ENCODE peak calls at places on chromosomes 11 and 22, in seven cellular contexts. Z is keratinocyte; T is PC-3; C is CD4-positive, alpha-beta T cell; B is A549; Q is RWPE2; N is adipocyte. A is an unnamed sample. For H3K9me3, the result is how much of the 10 kb centered on the place peaks cover.

GRCh38 chr22:36540867-36541642 is 12.1 kb upstream of the EIF3D start:
- DNase-seq in Z (no peak), B (no peak), C (no peak), T (peak), N (no peak), Q (no peak), A (no peak)

GRCh38 chr11:57335343-57336110 is at the start of gene SSRP1:
- DNase-seq in N (peak), Q (peak), Z (no peak), T (peak), C (peak), B (peak), A (peak)

GRCh38 chr11:108486828-108487227 is 11.4 kb downstream of the POGLUT3 start:
- DNase-seq in N (no peak), Z (no peak), B (no peak), Q (no peak), T (no peak), C (no peak), A (no peak)

GRCh38 chr11:108825381-108825780 is 160.5 kb downstream of the DDX10 start:
- DNase-seq in Q (no peak), N (no peak), B (no peak), Z (peak), T (peak), C (no peak), A (no peak)

GRCh38 chr11:34161812-34162506 is 56.5 kb downstream of the NAT10 start:
- DNase-seq in C (peak), Q (no peak), T (peak), Z (no peak), B (no peak), N (no peak), A (no peak)

GRCh38 chr11:22778642-22779041 is 51.0 kb downstream of the SVIP start:
- DNase-seq in C (no peak), B (peak), T (no peak), Z (no peak), Q (no peak), N (no peak), A (no peak)

GRCh38 chr11:63961608-63962412 is 12.6 kb upstream of the COX8A start:
- DNase-seq in N (peak), T (no peak), C (no peak), B (peak), Z (peak), Q (peak), A (peak)

GRCh38 chr22:42397332-42398246 is 34.6 kb downstream of the NFAM1 start:
- DNase-seq in Z (no peak), C (no peak), N (no peak), B (no peak), Q (peak), T (no peak), A (no peak)

GRCh38 chr11:2586793-2587131 is 113.0 kb downstream of the KCNQ1OT1 start:
- DNase-seq in Q (peak), B (no peak), N (no peak), C (no peak), Z (no peak), T (no peak), A (no peak)

GRCh38 chr11:106723071-106723470 is 295.2 kb downstream of the GUCY1A2 start:
- DNase-seq in Z (no peak), C (no peak), Q (no peak), N (no peak), B (no peak), T (no peak), A (no peak)

GRCh38 chr11:68150029-68150428 is 28.8 kb upstream of the CHKA start:
- DNase-seq in C (no peak), Z (peak), N (no peak), B (no peak), T (peak), Q (no peak), A (no peak)

GRCh38 chr11:134069426-134069921 is 602 bp downstream of the JAM3 start:
- DNase-seq in T (no peak), Q (no peak), Z (no peak), N (peak), B (no peak), C (no peak), A (peak)

GRCh38 chr11:57312511-57313021 is 12.2 kb downstream of the TNKS1BP1 start:
- DNase-seq in B (no peak), T (peak), Z (no peak), C (no peak), Q (no peak), N (no peak), A (no peak)

GRCh38 chr11:12606597-12606996 is 67.6 kb upstream of the TEAD1 start:
- DNase-seq in N (peak), T (peak), B (no peak), C (no peak), Q (no peak), Z (no peak), A (no peak)

GRCh38 chr11:86814775-86815174 is 14.4 kb downstream of the PRSS23 start:
- DNase-seq in T (peak), Z (no peak), C (no peak), B (no peak), Q (no peak), N (no peak), A (no peak)

GRCh38 chr22:24744638-24745037 is 29.9 kb downstream of the PIWIL3 start:
- DNase-seq in T (no peak), Z (no peak), N (peak), B (no peak), C (no peak), Q (no peak), A (no peak)

GRCh38 chr11:76226626-76227025 is 20.3 kb upstream of the WNT11 start:
- DNase-seq in C (no peak), Q (no peak), N (no peak), B (no peak), Z (no peak), T (no peak), A (no peak)

GRCh38 chr11:335779-336665 is 15.4 kb upstream of the IFITM3 start:
- DNase-seq in C (no peak), B (no peak), Z (no peak), T (no peak), N (no peak), Q (no peak), A (no peak)

GRCh38 chr11:14764899-14765527 is 121.4 kb downstream of the PDE3B start:
- DNase-seq in B (no peak), T (peak), N (peak), C (no peak), Q (no peak), Z (no peak), A (no peak)

GRCh38 chr11:46237248-46238077 is 40.0 kb upstream of the CREB3L1 start:
- DNase-seq in Q (peak), N (peak), C (peak), Z (peak), B (peak), T (peak), A (peak)

GRCh38 chr22:17176715-17177114 is 17.6 kb upstream of the HDHD5 start:
- DNase-seq in C (no peak), Q (no peak), B (no peak), T (no peak), Z (no peak), N (no peak), A (no peak)

GRCh38 chr11:36602143-36602542 is 4.1 kb upstream of the RAG2 start:
- DNase-seq in Z (no peak), C (no peak), B (no peak), Q (no peak), N (no peak), T (no peak), A (no peak)

GRCh38 chr11:18192988-18193387 is 20.4 kb downstream of the MRGPRX4 start:
- DNase-seq in Z (no peak), N (no peak), Q (no peak), B (no peak), T (peak), C (no peak), A (no peak)

GRCh38 chr11:71507102-71507501 is 20.0 kb upstream of the KRTAP5-7 start:
- DNase-seq in N (no peak), Z (no peak), B (no peak), C (no peak), Q (no peak), T (no peak), A (no peak)

GRCh38 chr11:119742263-119742861 is 13.4 kb upstream of the NECTIN1 start:
- DNase-seq in C (no peak), Q (peak), B (no peak), T (no peak), Z (no peak), N (peak), A (peak)

GRCh38 chr11:46628961-46629360 is 11.6 kb downstream of the ATG13 start:
- DNase-seq in Q (no peak), C (no peak), N (no peak), Z (no peak), B (no peak), T (no peak), A (no peak)

GRCh38 chr22:48553119-48553518 is 1274.6 kb downstream of the BRD1 start:
- DNase-seq in Q (no peak), N (no peak), Z (no peak), C (no peak), B (no peak), T (no peak), A (no peak)
- H3K9me3 ChIP-seq in Q (under half), N (under half), Z (under half), C (under half), B (under half), T (under half), A (under half)

GRCh38 chr11:91960770-91961169 is 263.8 kb upstream of the FAT3 start:
- DNase-seq in T (no peak), Z (no peak), Q (no peak), B (no peak), N (no peak), C (no peak), A (no peak)
- H3K9me3 ChIP-seq in T (under half), Z (under half), Q (under half), B (under half), N (under half), C (under half), A (under half)

GRCh38 chr22:49179886-49180682 is 647.6 kb downstream of the BRD1 start:
- DNase-seq in C (no peak), N (no peak), Z (no peak), Q (no peak), T (no peak), B (no peak), A (no peak)

GRCh38 chr22:49178246-49179005 is 649.2 kb downstream of the BRD1 start:
- DNase-seq in Q (no peak), C (no peak), N (no peak), Z (no peak), B (no peak), T (no peak), A (no peak)

GRCh38 chr22:49177666-49178065 is 650.0 kb downstream of the BRD1 start:
- DNase-seq in T (no peak), B (no peak), Q (no peak), N (no peak), C (no peak), Z (no peak), A (no peak)

GRCh38 chr22:49180683-49181024 is 647.0 kb downstream of the BRD1 start:
- DNase-seq in B (no peak), Q (no peak), N (no peak), Z (no peak), T (no peak), C (no peak), A (no peak)

DNA sequence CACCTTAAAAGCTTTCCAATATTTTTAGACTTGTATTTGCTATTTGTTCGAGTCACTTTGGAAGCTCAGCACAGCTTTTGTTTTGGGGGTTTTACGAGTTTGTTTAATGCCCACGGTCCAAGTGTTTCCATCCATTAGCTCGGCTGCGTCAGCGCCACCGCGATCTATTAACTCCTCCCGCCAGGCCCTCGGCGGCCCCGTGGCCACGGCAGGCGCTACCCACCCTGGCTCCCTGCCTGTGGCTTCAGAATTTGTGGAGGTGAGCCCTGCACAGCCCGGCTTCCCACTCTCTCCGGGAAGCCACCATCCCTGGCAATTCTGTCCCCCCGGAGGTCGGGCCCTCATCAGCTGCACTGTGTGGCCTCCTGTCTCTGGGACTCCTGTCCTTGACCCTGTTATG is 648.5 kb downstream of the BRD1 start:
- DNase-seq in Q (no peak), Z (no peak), C (no peak), B (no peak), T (no peak), N (no peak), A (no peak)
- H3K9me3 ChIP-seq in Q (under half), Z (under half), C (under half), B (under half), T (under half), N (under half), A (under half)

GRCh38 chr11:74084796-74085541 is 76.1 kb upstream of the UCP3 start:
- DNase-seq in Q (no peak), T (peak), C (no peak), N (peak), Z (no peak), B (no peak), A (no peak)

GRCh38 chr11:74090701-74091100 is 80.1 kb downstream of the C2CD3 start:
- DNase-seq in Z (no peak), C (no peak), B (peak), N (no peak), T (peak), Q (no peak), A (no peak)

GRCh38 chr11:74086242-74086884 is 77.5 kb upstream of the UCP3 start:
- DNase-seq in Z (no peak), T (no peak), C (no peak), N (no peak), Q (no peak), B (no peak), A (no peak)

GRCh38 chr11:74081428-74081827 is 72.5 kb upstream of the UCP3 start:
- DNase-seq in Z (no peak), C (no peak), N (no peak), B (no peak), T (no peak), Q (no peak), A (no peak)

GRCh38 chr11:74085542-74085892 is 76.6 kb upstream of the UCP3 start:
- DNase-seq in T (peak), Q (no peak), N (no peak), Z (no peak), C (no peak), B (no peak), A (no peak)
- H3K9me3 ChIP-seq in T (under half), Q (under half), N (under half), Z (under half), C (under half), B (under half), A (under half)

DNA sequence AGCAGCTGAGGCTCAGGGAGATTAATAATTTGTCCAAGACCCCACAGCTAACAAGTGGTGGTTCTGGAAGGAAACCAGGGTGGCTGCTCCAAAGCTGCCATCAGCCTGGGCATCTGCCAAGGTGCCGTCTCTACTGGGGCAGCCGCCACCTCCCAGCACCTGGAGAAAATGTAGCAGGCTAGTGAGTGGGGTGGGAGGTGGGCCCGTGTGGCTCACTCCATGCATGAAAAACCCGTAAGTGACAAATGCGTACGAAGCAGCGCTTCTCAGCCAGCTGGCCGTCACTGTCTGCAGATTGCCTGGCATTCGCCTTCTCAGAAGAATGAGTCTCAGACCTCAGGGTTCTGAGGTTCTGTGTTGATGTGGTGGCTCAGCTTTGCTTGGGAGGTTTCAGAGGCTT is 976.8 kb downstream of the TBC1D22A start:
- DNase-seq in C (no peak), B (no peak), Z (no peak), T (no peak), Q (no peak), N (no peak), A (no peak)
- H3K9me3 ChIP-seq in C (under half), B (under half), Z (under half), T (under half), Q (under half), N (under half), A (under half)

DNA sequence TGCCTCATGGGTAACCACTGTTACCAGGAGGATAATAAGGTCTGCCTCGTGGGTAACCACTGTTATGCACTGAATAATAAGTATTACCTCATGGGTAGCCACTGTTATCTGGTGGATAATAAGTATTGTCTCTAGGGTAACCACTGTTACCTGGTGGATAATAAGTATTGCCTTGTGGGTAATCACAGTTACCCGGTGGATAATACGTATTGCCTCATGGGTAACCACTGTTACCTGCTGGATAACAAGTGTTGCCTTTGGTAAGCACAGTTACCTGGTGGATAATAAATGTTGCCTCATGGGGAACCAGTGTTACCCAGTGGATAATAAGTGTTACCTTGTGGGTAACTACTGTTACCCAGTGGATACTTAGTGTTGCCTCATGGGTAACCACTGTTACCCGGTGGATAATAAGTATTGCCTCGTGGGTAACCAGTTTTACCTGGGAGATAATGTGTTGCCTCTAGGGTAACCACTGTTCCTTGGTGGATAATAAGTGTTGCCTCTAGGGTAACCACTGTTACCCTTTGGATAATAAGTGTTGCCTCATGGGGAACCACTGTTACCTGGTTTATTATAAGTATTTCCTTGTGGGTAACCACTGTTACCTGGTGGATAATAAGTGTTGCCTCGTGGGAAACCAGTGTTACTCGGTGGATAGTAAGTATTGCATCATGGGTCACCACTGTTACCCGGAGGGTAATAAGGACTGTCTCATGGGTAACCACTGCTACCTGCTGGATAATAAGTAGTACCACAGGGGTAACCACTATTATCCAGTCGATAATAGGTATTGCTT is 10.6 kb upstream of the NXPE4 start:
- DNase-seq in Z (no peak), Q (no peak), N (peak), C (no peak), B (no peak), T (peak), A (no peak)
- H3K9me3 ChIP-seq in Z (under half), Q (under half), N (under half), C (under half), B (under half), T (under half), A (under half)

GRCh38 chr11:74877132-74877531 is 71.8 kb downstream of the XRRA1 start:
- DNase-seq in B (peak), Z (peak), Q (no peak), C (no peak), N (peak), T (peak), A (no peak)
- H3K9me3 ChIP-seq in B (under half), Z (under half), Q (under half), C (under half), N (under half), T (under half), A (under half)

GRCh38 chr11:129427376-129427775 is 51.7 kb downstream of the BARX2 start:
- DNase-seq in Q (no peak), B (no peak), Z (no peak), N (no peak), C (no peak), T (no peak), A (no peak)

GRCh38 chr11:129425214-129425613 is 49.6 kb downstream of the BARX2 start:
- DNase-seq in T (no peak), C (no peak), Z (no peak), Q (no peak), N (no peak), B (no peak), A (no peak)

GRCh38 chr11:129426776-129427175 is 51.1 kb downstream of the BARX2 start:
- DNase-seq in N (no peak), C (no peak), Z (no peak), T (no peak), Q (no peak), B (no peak), A (no peak)

GRCh38 chr11:129423426-129423825 is 47.8 kb downstream of the BARX2 start:
- DNase-seq in B (no peak), C (no peak), T (no peak), N (no peak), Z (no peak), Q (no peak), A (no peak)

DNA sequence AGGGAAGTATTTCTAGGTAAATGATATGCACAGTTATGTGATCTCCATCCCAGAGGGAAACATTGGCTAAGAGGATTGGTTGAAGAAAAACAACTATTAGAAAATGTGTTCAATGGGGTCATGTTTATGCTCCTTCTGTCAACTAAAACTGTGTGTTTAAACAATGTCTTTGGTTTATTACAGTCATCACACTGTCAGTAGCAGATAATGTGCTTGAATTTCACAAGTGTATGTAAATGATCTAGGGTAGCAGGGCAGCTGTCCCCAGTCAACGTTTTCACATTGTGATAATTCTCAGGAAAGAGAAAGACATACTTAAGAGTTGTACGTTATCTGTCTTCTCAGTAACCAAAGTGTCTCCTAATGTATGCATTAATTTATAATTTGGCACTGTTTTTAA is 52.4 kb downstream of the BARX2 start:
- DNase-seq in B (no peak), Q (no peak), Z (no peak), N (no peak), T (no peak), C (no peak), A (no peak)
- H3K9me3 ChIP-seq in B (under half), Q (under half), Z (under half), N (under half), T (under half), C (under half), A (under half)

GRCh38 chr11:100808904-100809491 is 121.9 kb downstream of the ARHGAP42 start:
- DNase-seq in B (peak), Z (no peak), T (peak), N (peak), Q (no peak), C (no peak), A (no peak)

GRCh38 chr11:100810146-100810545 is 123.1 kb downstream of the ARHGAP42 start:
- DNase-seq in T (peak), N (no peak), C (no peak), B (no peak), Z (no peak), Q (no peak), A (no peak)

GRCh38 chr11:100810666-100811065 is 123.6 kb downstream of the ARHGAP42 start:
- DNase-seq in Q (no peak), T (no peak), Z (no peak), N (no peak), C (no peak), B (no peak), A (no peak)

GRCh38 chr11:100801225-100801999 is 114.3 kb downstream of the ARHGAP42 start:
- DNase-seq in C (no peak), Z (no peak), T (no peak), N (no peak), Q (no peak), B (no peak), A (no peak)

GRCh38 chr11:100805509-100806199 is 118.6 kb downstream of the ARHGAP42 start:
- DNase-seq in Q (no peak), B (no peak), C (no peak), T (peak), Z (no peak), N (no peak), A (no peak)
- H3K9me3 ChIP-seq in Q (under half), B (under half), C (under half), T (under half), Z (under half), N (under half), A (under half)

A was measured in BE2C.